ENCODE peak calls at places on chromosomes 4 and X, in seven cellular contexts. Z is ovary, O is H1, Y is testis, J is heart left ventricle, Q is HepG2, K is right lobe of liver. W is an unnamed sample. For H3K4me1, the result is how much of the 10 kb centered on the place peaks cover.

GRCh38 chr4:78410225-78410624 is 141.3 kb upstream of the ANXA3 start:
- DNase-seq in Q (no peak), Y (no peak), Z (no peak), O (no peak), K (no peak), J (no peak), W (no peak)

GRCh38 chrX:103170216-103170615 is 44.7 kb upstream of the BEX4 start:
- DNase-seq in O (no peak), Z (no peak), J (no peak), Q (no peak), K (no peak), Y (no peak), W (no peak)

GRCh38 chr4:14787894-14788293 is 214.4 kb upstream of the CPEB2 start:
- DNase-seq in K (no peak), Q (no peak), O (no peak), Y (peak), Z (no peak), J (no peak), W (peak)

GRCh38 chr4:19167321-19167720 is 1084.4 kb upstream of the SLIT2 start:
- DNase-seq in Q (no peak), Z (no peak), K (no peak), O (no peak), Y (no peak), J (no peak), W (no peak)

GRCh38 chr4:147899512-147899911 is 167.6 kb downstream of the ARHGAP10 start:
- DNase-seq in O (no peak), Q (no peak), K (no peak), Z (no peak), Y (no peak), J (no peak), W (no peak)

GRCh38 chrX:118062048-118062789 is 54.4 kb downstream of the KLHL13 start:
- DNase-seq in Z (no peak), O (no peak), Y (no peak), K (no peak), Q (no peak), J (no peak), W (no peak)

GRCh38 chr4:53376900-53377299 is 541 bp upstream of the FIP1L1 start:
- DNase-seq in Q (no peak), J (no peak), Y (no peak), O (no peak), Z (no peak), K (no peak), W (no peak)

GRCh38 chr4:82710202-82710929 is 88.2 kb downstream of the SCD5 start:
- DNase-seq in Q (peak), Y (no peak), J (no peak), K (no peak), O (no peak), Z (no peak), W (no peak)

GRCh38 chrX:49155243-49155899 is 7.2 kb upstream of the MAGIX start:
- DNase-seq in Z (no peak), Q (no peak), Y (peak), J (peak), O (no peak), K (peak), W (no peak)

GRCh38 chr4:140858897-140859296 is 102.7 kb upstream of the TBC1D9 start:
- DNase-seq in K (no peak), O (no peak), Z (no peak), J (no peak), Q (no peak), Y (no peak), W (no peak)

GRCh38 chr4:4260185-4260751 is 12.2 kb upstream of the TMEM128 start:
- DNase-seq in O (no peak), K (no peak), Z (no peak), Y (peak), J (no peak), Q (peak), W (no peak)

GRCh38 chr4:2797545-2798305 is 4.8 kb downstream of the SH3BP2 start:
- DNase-seq in O (no peak), K (peak), J (peak), Z (peak), Y (no peak), Q (no peak), W (peak)

GRCh38 chr4:78310056-78310731 is 241.4 kb upstream of the ANXA3 start:
- DNase-seq in Z (no peak), K (no peak), Y (no peak), Q (no peak), J (no peak), O (no peak), W (no peak)

GRCh38 chrX:39869846-39870601 is 227.7 kb downstream of the BCOR start:
- DNase-seq in Q (no peak), K (no peak), Y (no peak), O (no peak), J (no peak), Z (no peak), W (no peak)

GRCh38 chr4:2259541-2260267 is 2.2 kb downstream of the MXD4 start:
- DNase-seq in Z (peak), O (no peak), J (no peak), K (peak), Q (no peak), Y (peak), W (peak)

GRCh38 chr4:133493776-133494175 is 344.7 kb downstream of the PCDH10 start:
- DNase-seq in K (no peak), Y (no peak), O (no peak), J (no peak), Z (no peak), Q (no peak), W (no peak)

GRCh38 chr4:166501941-166502382 is 628.9 kb downstream of the TLL1 start:
- DNase-seq in Y (peak), K (no peak), O (peak), Z (no peak), J (no peak), Q (peak), W (no peak)

GRCh38 chrX:103687696-103688191 is 1.2 kb upstream of the MORF4L2 start:
- DNase-seq in Z (peak), K (peak), J (peak), Q (peak), O (peak), Y (peak), W (peak)

GRCh38 chr4:152246659-152247058 is 289.2 kb downstream of the FBXW7 start:
- DNase-seq in O (no peak), J (no peak), Z (no peak), K (no peak), Q (no peak), Y (no peak), W (no peak)

GRCh38 chr4:71138007-71138600 is 144.7 kb downstream of the DCK start:
- DNase-seq in Q (no peak), O (no peak), Y (no peak), J (no peak), K (no peak), Z (no peak), W (no peak)

GRCh38 chr4:26806331-26806730 is 54.3 kb upstream of the STIM2 start:
- DNase-seq in Z (no peak), O (no peak), K (no peak), Q (no peak), J (no peak), Y (no peak), W (no peak)

GRCh38 chrX:1126738-1127137 is 85.7 kb downstream of the CRLF2 start:
- DNase-seq in K (no peak), Q (no peak), J (no peak), Z (no peak), Y (no peak), O (no peak), W (no peak)

GRCh38 chrX:132426695-132427281 is 62.0 kb downstream of the MBNL3 start:
- DNase-seq in Z (no peak), O (no peak), J (no peak), Y (no peak), K (no peak), Q (no peak), W (no peak)

GRCh38 chr4:144338148-144338547 is 197.6 kb upstream of the GYPA start:
- DNase-seq in Q (no peak), K (no peak), Z (no peak), O (no peak), Y (no peak), J (no peak), W (no peak)

GRCh38 chrX:136711147-136711546 is 63.2 kb downstream of the CD40LG start:
- DNase-seq in Q (no peak), O (no peak), Y (peak), Z (peak), J (peak), K (no peak), W (peak)

GRCh38 chr4:139749313-139749712 is 83.7 kb downstream of the MGST2 start:
- DNase-seq in K (no peak), Y (no peak), J (no peak), Q (no peak), Z (no peak), O (no peak), W (no peak)

GRCh38 chr4:76951333-76952033 is 1.9 kb downstream of the SEPTIN11 start:
- DNase-seq in O (no peak), Q (no peak), Z (no peak), Y (no peak), J (no peak), K (no peak), W (no peak)

GRCh38 chr4:101284546-101284945 is 62.8 kb downstream of the PPP3CA start:
- DNase-seq in K (no peak), Z (no peak), J (no peak), Q (no peak), O (no peak), Y (no peak), W (no peak)

GRCh38 chr4:115687356-115687755 is 573.9 kb upstream of the NDST4 start:
- DNase-seq in Y (no peak), Q (no peak), K (no peak), O (no peak), J (no peak), Z (no peak), W (no peak)

GRCh38 chr4:186021461-186022167 is 47.3 kb upstream of the TLR3 start:
- DNase-seq in Z (peak), J (no peak), Q (peak), Y (peak), K (no peak), O (no peak), W (peak)

GRCh38 chrX:290476-291166 is 9.4 kb downstream of the PLCXD1 start:
- DNase-seq in O (no peak), Y (no peak), Q (no peak), K (peak), Z (peak), J (no peak), W (no peak)

GRCh38 chr4:3749081-3749480 is 17.1 kb upstream of the ADRA2C start:
- DNase-seq in Z (no peak), K (no peak), J (no peak), O (no peak), Y (no peak), Q (no peak), W (no peak)

GRCh38 chrX:53445977-53446376 is 11.8 kb upstream of the HSD17B10 start:
- DNase-seq in Q (peak), Z (no peak), K (no peak), J (peak), O (no peak), Y (peak), W (peak)

GRCh38 chr4:4780634-4781287 is 78.7 kb upstream of the MSX1 start:
- DNase-seq in O (no peak), K (no peak), Y (no peak), Q (no peak), Z (no peak), J (no peak), W (no peak)

GRCh38 chr4:37632836-37633235 is 53.3 kb downstream of the RELL1 start:
- DNase-seq in Q (no peak), O (no peak), J (no peak), Y (no peak), Z (no peak), K (no peak), W (no peak)

GRCh38 chrX:53831662-53832635 is 145.4 kb upstream of the HUWE1 start:
- DNase-seq in J (no peak), Y (peak), Q (peak), O (no peak), K (no peak), Z (no peak), W (peak)

GRCh38 chr4:76950846-76951321 is 1.3 kb downstream of the SEPTIN11 start:
- DNase-seq in J (peak), O (no peak), Q (no peak), Y (peak), Z (peak), K (no peak), W (no peak)

GRCh38 chr4:41990383-41991111 is at the start of gene SLC30A9:
- DNase-seq in Q (peak), J (peak), Y (peak), K (peak), Z (peak), O (peak), W (peak)
- TF ChIP-seq POLR2A in Q (peak), J (peak), Y (peak), K (peak), Z (peak), O (peak), W (peak)

GRCh38 chr4:41177016-41177415 is 37.3 kb downstream of the APBB2 start:
- DNase-seq in K (no peak), Y (no peak), O (no peak), Z (no peak), J (no peak), Q (peak), W (no peak)

GRCh38 chr4:41179086-41179374 is 35.3 kb downstream of the APBB2 start:
- DNase-seq in Q (no peak), Y (no peak), O (no peak), Z (no peak), J (no peak), K (no peak), W (no peak)

GRCh38 chr4:41174444-41174843 is 39.9 kb downstream of the APBB2 start:
- DNase-seq in J (no peak), O (no peak), Y (no peak), Z (no peak), K (no peak), Q (no peak), W (no peak)

GRCh38 chr4:41178372-41179085 is 35.8 kb downstream of the APBB2 start:
- DNase-seq in Y (no peak), Z (no peak), Q (no peak), J (no peak), K (no peak), O (no peak), W (peak)

DNA sequence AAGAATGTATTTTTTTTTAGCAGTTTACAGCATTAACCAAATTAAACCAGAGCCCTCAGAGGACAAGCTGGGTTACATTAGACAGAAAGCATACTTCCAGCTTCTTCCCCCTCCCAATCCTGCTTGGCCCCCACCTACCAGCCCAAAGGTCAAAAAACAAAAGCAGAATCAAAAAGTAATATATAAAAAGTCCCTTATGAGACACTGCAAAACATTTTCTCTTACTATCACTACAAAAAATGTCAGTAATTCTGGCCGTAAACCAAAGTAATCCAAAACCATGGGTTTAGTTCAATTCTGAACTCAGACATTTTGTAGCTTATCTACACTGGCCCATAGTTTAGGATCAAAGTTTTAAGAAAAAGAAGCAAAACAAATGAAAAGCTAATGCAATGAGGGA is 38.0 kb downstream of the APBB2 start:
- DNase-seq in Z (no peak), Q (peak), O (no peak), Y (no peak), J (no peak), K (no peak), W (no peak)
- H3K4me1 ChIP-seq in Z (under half), Q (half or more), O (under half), Y (under half), J (under half), K (under half), W (under half)

DNA sequence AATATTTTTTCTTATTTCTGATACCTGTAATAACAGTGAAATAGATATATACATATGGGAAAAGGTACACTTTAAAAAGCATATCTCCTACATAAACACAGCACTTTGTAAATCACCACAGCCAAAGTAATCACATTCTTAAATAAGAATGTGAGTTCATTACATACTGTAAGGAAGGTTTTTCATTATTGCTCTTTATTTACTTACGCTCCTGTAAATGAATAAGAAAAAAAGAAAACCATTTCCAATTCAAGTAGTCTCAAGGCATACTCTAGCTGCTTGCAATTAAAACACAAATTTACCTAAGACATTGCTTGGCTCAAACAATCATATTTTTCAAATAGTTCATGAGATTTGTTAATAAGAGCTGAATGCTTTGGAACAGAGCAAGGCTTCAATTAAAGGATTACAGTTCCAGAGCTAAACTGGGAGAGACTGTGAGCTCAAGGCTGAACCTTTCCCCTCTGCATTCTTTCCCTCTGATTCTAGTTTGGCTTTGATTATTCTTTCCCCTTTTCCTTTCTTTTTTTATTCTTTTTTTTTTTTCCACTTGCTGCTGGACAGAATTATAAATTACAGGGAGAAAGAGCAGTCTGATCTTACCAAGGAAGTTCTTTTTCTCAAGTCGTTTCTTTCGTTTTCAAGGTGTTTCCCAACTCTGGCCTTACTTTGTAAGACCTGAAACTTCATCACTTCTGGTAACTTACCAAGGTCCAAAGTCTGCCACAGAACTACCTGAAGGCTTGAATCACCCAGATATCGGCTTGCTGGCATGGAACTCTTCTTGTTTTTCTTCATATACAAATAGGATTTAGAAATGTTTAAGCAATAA is 278.3 kb downstream of the INPP4B start:
- DNase-seq in K (no peak), Y (no peak), O (no peak), Q (no peak), J (no peak), Z (no peak), W (no peak)
- H3K27ac ChIP-seq in K (no peak), Y (no peak), O (no peak), Q (no peak), J (no peak), Z (no peak), W (no peak)

GRCh38 chr4:56681158-56681848 is at the start of gene HOPX:
- DNase-seq in Q (no peak), Y (peak), Z (no peak), O (no peak), J (no peak), K (no peak), W (no peak)
- TF ChIP-seq POLR2A in Q (no peak), Y (no peak), Z (no peak), O (no peak), J (no peak), K (no peak), W (no peak)

DNA sequence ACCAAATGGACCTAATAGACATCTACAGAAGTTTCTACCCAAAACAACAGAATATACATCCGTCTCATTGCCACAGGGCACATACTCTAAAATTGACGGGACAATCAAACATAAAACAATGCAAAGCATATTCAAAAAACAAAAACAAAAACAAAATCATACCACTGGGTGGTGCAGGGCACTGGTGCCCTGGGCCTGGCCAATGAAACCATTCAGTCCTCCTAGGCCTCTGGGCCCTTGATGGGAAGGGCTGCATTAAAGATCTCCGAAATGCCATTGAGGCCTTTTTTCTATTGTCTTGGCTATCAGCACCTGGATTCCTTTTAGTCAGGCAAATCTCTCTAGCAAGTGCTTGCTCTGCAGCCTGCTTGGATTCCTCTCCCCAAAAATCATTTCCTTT is 213.9 kb upstream of the ZCCHC13 start:
- DNase-seq in Y (no peak), Q (no peak), Z (no peak), O (no peak), J (no peak), K (no peak), W (no peak)
- H3K4me1 ChIP-seq in Y (under half), Q (under half), Z (under half), O (under half), J (under half), K (under half), W (under half)

DNA sequence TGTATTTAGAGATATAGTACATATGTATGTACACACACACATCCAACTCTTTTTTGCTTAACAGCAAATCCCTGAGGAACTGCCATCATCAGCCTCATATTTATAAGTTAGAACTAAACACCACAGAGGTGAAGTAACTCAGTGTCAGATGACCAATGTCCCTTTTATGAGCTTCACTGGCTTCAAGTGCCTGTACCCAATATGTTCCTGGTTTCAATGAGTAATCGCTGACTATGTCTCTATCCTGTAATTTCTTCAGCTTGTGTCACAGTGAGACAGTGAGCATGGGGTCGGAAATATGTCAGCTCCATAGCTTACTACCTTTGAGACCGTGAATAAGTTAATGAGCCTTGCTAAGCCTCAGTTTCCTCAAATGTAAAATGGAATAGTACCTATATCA is 136.2 kb upstream of the RASGEF1B start:
- DNase-seq in O (no peak), Y (no peak), Z (no peak), J (no peak), Q (no peak), K (no peak), W (no peak)
- H3K27ac ChIP-seq in O (no peak), Y (no peak), Z (no peak), J (no peak), Q (no peak), K (no peak), W (no peak)

GRCh38 chrX:150366951-150367545 is 3.9 kb downstream of the MAMLD1 start:
- DNase-seq in O (no peak), Z (no peak), Y (no peak), K (no peak), J (no peak), Q (no peak), W (peak)
- TF ChIP-seq POLR2A in O (no peak), Z (no peak), Y (no peak), K (no peak), J (no peak), Q (no peak), W (no peak)

DNA sequence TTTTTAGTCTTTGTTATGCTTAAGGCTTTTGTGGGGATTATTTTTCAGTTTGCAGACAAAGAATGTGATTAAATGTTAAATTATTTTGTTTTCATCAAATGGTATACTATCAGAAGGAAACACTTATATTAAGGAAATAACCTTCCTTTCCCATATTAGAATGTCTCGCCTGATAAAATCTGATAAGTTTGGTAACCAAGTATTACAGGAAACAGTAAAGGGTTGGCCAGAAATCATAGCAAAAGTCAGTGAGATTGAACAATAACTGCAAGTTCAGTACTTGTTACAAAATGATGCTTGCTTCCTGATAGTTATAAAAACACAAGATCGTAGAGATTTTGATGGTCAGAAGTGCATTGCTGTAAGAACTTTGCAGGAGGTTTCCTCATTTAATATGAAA is 40.6 kb downstream of the FABP2 start:
- DNase-seq in Y (no peak), Z (no peak), K (no peak), Q (no peak), O (no peak), J (no peak), W (no peak)
- H3K4me1 ChIP-seq in Y (under half), Z (under half), K (under half), Q (under half), O (under half), J (half or more), W (under half)